ENCODE peak calls at places on chromosome 15, in eight cellular contexts. One of them, this sample, is unnamed.
A peak's percentile ranks its signal among the peaks of the same experiment; 100 is the strongest.

GRCh38 chr15:94855409-94856266 is 624.3 kb downstream of the MCTP2 start:
- DNase-seq in nephron progenitor cell: no peak
- DNase-seq in ovary: no peak
- DNase-seq in lower lobe of right lung: no peak
- DNase-seq in GM06990: no peak
- DNase-seq in glutamatergic neuron: no peak
- DNase-seq in upper lobe of right lung: no peak
- DNase-seq in heart right ventricle: no peak
- DNase-seq in this sample: no peak

GRCh38 chr15:51841401-51842040 is 12.1 kb downstream of the TMOD3 start:
- DNase-seq in GM06990: no peak
- DNase-seq in lower lobe of right lung: no peak
- DNase-seq in upper lobe of right lung: peak; percentile 66
- DNase-seq in heart right ventricle: no peak
- DNase-seq in nephron progenitor cell: no peak
- DNase-seq in glutamatergic neuron: no peak
- DNase-seq in ovary: no peak
- DNase-seq in this sample: no peak

GRCh38 chr15:70833897-70834765 is 19.8 kb downstream of the LARP6 start:
- DNase-seq in GM06990: no peak
- DNase-seq in heart right ventricle: no peak
- DNase-seq in nephron progenitor cell: no peak
- DNase-seq in glutamatergic neuron: no peak
- DNase-seq in ovary: no peak
- DNase-seq in lower lobe of right lung: no peak
- DNase-seq in upper lobe of right lung: no peak
- DNase-seq in this sample: peak; percentile 83

GRCh38 chr15:35725353-35725752 is 179.4 kb upstream of the DPH6 start:
- DNase-seq in lower lobe of right lung: no peak
- DNase-seq in glutamatergic neuron: no peak
- DNase-seq in ovary: no peak
- DNase-seq in upper lobe of right lung: no peak
- DNase-seq in nephron progenitor cell: no peak
- DNase-seq in GM06990: no peak
- DNase-seq in heart right ventricle: no peak
- DNase-seq in this sample: no peak

GRCh38 chr15:77808581-77809198 is 176.0 kb upstream of the LINGO1 start:
- DNase-seq in glutamatergic neuron: no peak
- DNase-seq in upper lobe of right lung: no peak
- DNase-seq in heart right ventricle: no peak
- DNase-seq in lower lobe of right lung: no peak
- DNase-seq in ovary: no peak
- DNase-seq in nephron progenitor cell: no peak
- DNase-seq in GM06990: no peak
- DNase-seq in this sample: no peak

GRCh38 chr15:50051811-50052419 is 67.1 kb downstream of the ATP8B4 start:
- DNase-seq in lower lobe of right lung: no peak
- DNase-seq in nephron progenitor cell: peak; percentile 31
- DNase-seq in upper lobe of right lung: no peak
- DNase-seq in glutamatergic neuron: peak; percentile 32
- DNase-seq in ovary: peak; percentile 76
- DNase-seq in heart right ventricle: no peak
- DNase-seq in GM06990: no peak
- DNase-seq in this sample: peak; percentile 69

GRCh38 chr15:25243800-25244097 is 195.1 kb downstream of the UBE3A start:
- DNase-seq in heart right ventricle: peak; percentile 2
- DNase-seq in nephron progenitor cell: no peak
- DNase-seq in ovary: no peak
- DNase-seq in upper lobe of right lung: peak; percentile 51
- DNase-seq in GM06990: no peak
- DNase-seq in lower lobe of right lung: peak; percentile 20
- DNase-seq in glutamatergic neuron: peak; percentile 4
- DNase-seq in this sample: no peak

GRCh38 chr15:85035980-85036379 is 54.3 kb downstream of the PDE8A start:
- DNase-seq in heart right ventricle: no peak
- DNase-seq in GM06990: no peak
- DNase-seq in nephron progenitor cell: no peak
- DNase-seq in glutamatergic neuron: no peak
- DNase-seq in upper lobe of right lung: no peak
- DNase-seq in lower lobe of right lung: no peak
- DNase-seq in ovary: no peak
- DNase-seq in this sample: no peak

GRCh38 chr15:38828031-38828532 is 263.5 kb upstream of the RASGRP1 start:
- DNase-seq in ovary: no peak
- DNase-seq in upper lobe of right lung: no peak
- DNase-seq in lower lobe of right lung: no peak
- DNase-seq in glutamatergic neuron: no peak
- DNase-seq in nephron progenitor cell: no peak
- DNase-seq in heart right ventricle: no peak
- DNase-seq in GM06990: no peak
- DNase-seq in this sample: no peak

GRCh38 chr15:99495430-99496301 is 70.1 kb upstream of the MEF2A start:
- DNase-seq in lower lobe of right lung: no peak
- DNase-seq in nephron progenitor cell: no peak
- DNase-seq in ovary: no peak
- DNase-seq in heart right ventricle: no peak
- DNase-seq in GM06990: no peak
- DNase-seq in glutamatergic neuron: peak; percentile 31
- DNase-seq in upper lobe of right lung: no peak
- DNase-seq in this sample: no peak

GRCh38 chr15:38652183-38652794 is 87.7 kb upstream of the RASGRP1 start:
- DNase-seq in nephron progenitor cell: no peak
- DNase-seq in ovary: no peak
- DNase-seq in glutamatergic neuron: no peak
- DNase-seq in upper lobe of right lung: no peak
- DNase-seq in GM06990: no peak
- DNase-seq in lower lobe of right lung: no peak
- DNase-seq in heart right ventricle: no peak
- DNase-seq in this sample: no peak

GRCh38 chr15:77673801-77674317 is 41.1 kb upstream of the LINGO1 start:
- DNase-seq in nephron progenitor cell: no peak
- DNase-seq in ovary: no peak
- DNase-seq in upper lobe of right lung: no peak
- DNase-seq in glutamatergic neuron: no peak
- DNase-seq in heart right ventricle: no peak
- DNase-seq in GM06990: no peak
- DNase-seq in lower lobe of right lung: no peak
- DNase-seq in this sample: no peak

GRCh38 chr15:85730001-85730820 is 64.5 kb downstream of the KLHL25 start:
- DNase-seq in lower lobe of right lung: no peak
- DNase-seq in upper lobe of right lung: no peak
- DNase-seq in nephron progenitor cell: peak; percentile 37
- DNase-seq in glutamatergic neuron: peak; percentile 17
- DNase-seq in GM06990: no peak
- DNase-seq in ovary: peak; percentile 58
- DNase-seq in heart right ventricle: no peak
- DNase-seq in this sample: no peak

GRCh38 chr15:96444865-96445264 is 114.4 kb downstream of the NR2F2 start:
- DNase-seq in lower lobe of right lung: no peak
- DNase-seq in upper lobe of right lung: no peak
- DNase-seq in nephron progenitor cell: no peak
- DNase-seq in GM06990: no peak
- DNase-seq in heart right ventricle: no peak
- DNase-seq in ovary: no peak
- DNase-seq in glutamatergic neuron: no peak
- DNase-seq in this sample: no peak

GRCh38 chr15:79598639-79599038 is 166.5 kb downstream of the MINAR1 start:
- DNase-seq in lower lobe of right lung: no peak
- DNase-seq in glutamatergic neuron: no peak
- DNase-seq in upper lobe of right lung: no peak
- DNase-seq in nephron progenitor cell: no peak
- DNase-seq in heart right ventricle: no peak
- DNase-seq in GM06990: no peak
- DNase-seq in ovary: no peak
- DNase-seq in this sample: no peak

GRCh38 chr15:79592126-79592525 is 160.0 kb downstream of the MINAR1 start:
- DNase-seq in glutamatergic neuron: no peak
- DNase-seq in lower lobe of right lung: no peak
- DNase-seq in nephron progenitor cell: no peak
- DNase-seq in upper lobe of right lung: no peak
- DNase-seq in heart right ventricle: no peak
- DNase-seq in GM06990: no peak
- DNase-seq in ovary: no peak
- DNase-seq in this sample: no peak

GRCh38 chr15:79595995-79596622 is 164.0 kb downstream of the MINAR1 start:
- DNase-seq in upper lobe of right lung: no peak
- DNase-seq in ovary: no peak
- DNase-seq in glutamatergic neuron: peak; percentile 53
- DNase-seq in nephron progenitor cell: peak; percentile 51
- DNase-seq in GM06990: peak; percentile 34
- DNase-seq in lower lobe of right lung: peak; percentile 57
- DNase-seq in heart right ventricle: no peak
- DNase-seq in this sample: peak; percentile 22

GRCh38 chr15:79595271-79595670 is 163.1 kb downstream of the MINAR1 start:
- DNase-seq in nephron progenitor cell: no peak
- DNase-seq in GM06990: no peak
- DNase-seq in glutamatergic neuron: peak; percentile 52
- DNase-seq in heart right ventricle: no peak
- DNase-seq in ovary: no peak
- DNase-seq in upper lobe of right lung: no peak
- DNase-seq in lower lobe of right lung: no peak
- DNase-seq in this sample: no peak

GRCh38 chr15:79593119-79593869 is 161.2 kb downstream of the MINAR1 start:
- DNase-seq in GM06990: no peak
- DNase-seq in heart right ventricle: no peak
- DNase-seq in ovary: no peak
- DNase-seq in lower lobe of right lung: no peak
- DNase-seq in upper lobe of right lung: no peak
- DNase-seq in nephron progenitor cell: no peak
- DNase-seq in glutamatergic neuron: no peak
- DNase-seq in this sample: no peak
- TF ChIP-seq CTCF in GM06990: peak; percentile 28
- TF ChIP-seq CTCF in heart right ventricle: no peak
- TF ChIP-seq CTCF in ovary: no peak
- TF ChIP-seq CTCF in lower lobe of right lung: no peak
- TF ChIP-seq CTCF in upper lobe of right lung: no peak
- TF ChIP-seq CTCF in nephron progenitor cell: peak; percentile 11
- TF ChIP-seq CTCF in glutamatergic neuron: peak; percentile 32
- TF ChIP-seq CTCF in this sample: peak; percentile 24

GRCh38 chr15:69225355-69226027 is 65.1 kb downstream of the GLCE start:
- DNase-seq in lower lobe of right lung: no peak
- DNase-seq in GM06990: no peak
- DNase-seq in heart right ventricle: no peak
- DNase-seq in nephron progenitor cell: no peak
- DNase-seq in ovary: no peak
- DNase-seq in upper lobe of right lung: no peak
- DNase-seq in glutamatergic neuron: no peak
- DNase-seq in this sample: peak; percentile 5
- TF ChIP-seq CTCF in lower lobe of right lung: peak; percentile 34
- TF ChIP-seq CTCF in GM06990: peak; percentile 21
- TF ChIP-seq CTCF in heart right ventricle: peak; percentile 38
- TF ChIP-seq CTCF in nephron progenitor cell: no peak
- TF ChIP-seq CTCF in ovary: no peak
- TF ChIP-seq CTCF in upper lobe of right lung: peak; percentile 28
- TF ChIP-seq CTCF in glutamatergic neuron: peak; percentile 16
- TF ChIP-seq CTCF in this sample: peak; percentile 16

GRCh38 chr15:93562752-93563151 is 473.7 kb upstream of the RGMA start:
- DNase-seq in lower lobe of right lung: no peak
- DNase-seq in glutamatergic neuron: no peak
- DNase-seq in heart right ventricle: no peak
- DNase-seq in ovary: peak; percentile 21
- DNase-seq in GM06990: no peak
- DNase-seq in upper lobe of right lung: no peak
- DNase-seq in nephron progenitor cell: no peak
- DNase-seq in this sample: no peak

GRCh38 chr15:93570571-93570970 is 481.6 kb upstream of the RGMA start:
- DNase-seq in lower lobe of right lung: no peak
- DNase-seq in glutamatergic neuron: no peak
- DNase-seq in upper lobe of right lung: no peak
- DNase-seq in GM06990: no peak
- DNase-seq in nephron progenitor cell: no peak
- DNase-seq in heart right ventricle: no peak
- DNase-seq in ovary: no peak
- DNase-seq in this sample: no peak

GRCh38 chr15:93563218-93563617 is 474.2 kb upstream of the RGMA start:
- DNase-seq in upper lobe of right lung: no peak
- DNase-seq in glutamatergic neuron: no peak
- DNase-seq in ovary: no peak
- DNase-seq in heart right ventricle: no peak
- DNase-seq in lower lobe of right lung: no peak
- DNase-seq in GM06990: no peak
- DNase-seq in nephron progenitor cell: no peak
- DNase-seq in this sample: no peak

DNA sequence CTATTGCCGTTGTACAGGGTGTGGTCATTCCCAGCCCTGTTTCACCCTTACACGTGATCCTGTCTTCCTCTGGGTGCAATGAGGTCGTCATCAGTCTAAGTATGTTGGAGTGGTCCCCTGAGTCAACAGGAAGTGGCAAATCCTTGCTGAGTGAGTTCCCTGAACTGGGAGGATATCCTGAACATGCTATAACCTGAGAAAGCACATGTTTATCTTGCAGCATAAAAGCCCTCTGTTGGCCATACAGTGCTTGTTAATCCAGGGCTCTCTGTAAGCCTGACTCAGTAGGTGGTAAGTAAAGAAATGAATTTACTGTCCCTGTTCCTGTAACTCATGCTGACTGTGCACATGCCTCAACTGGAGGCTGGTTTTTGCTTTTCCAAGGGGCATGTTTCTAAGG is 477.8 kb upstream of the RGMA start:
- DNase-seq in nephron progenitor cell: no peak
- DNase-seq in ovary: no peak
- DNase-seq in glutamatergic neuron: no peak
- DNase-seq in upper lobe of right lung: no peak
- DNase-seq in lower lobe of right lung: no peak
- DNase-seq in GM06990: no peak
- DNase-seq in heart right ventricle: no peak
- DNase-seq in this sample: no peak
- TF ChIP-seq CTCF in nephron progenitor cell: no peak
- TF ChIP-seq CTCF in ovary: no peak
- TF ChIP-seq CTCF in glutamatergic neuron: no peak
- TF ChIP-seq CTCF in upper lobe of right lung: no peak
- TF ChIP-seq CTCF in lower lobe of right lung: no peak
- TF ChIP-seq CTCF in GM06990: no peak
- TF ChIP-seq CTCF in heart right ventricle: no peak
- TF ChIP-seq CTCF in this sample: no peak

GRCh38 chr15:28098360-28098765 is 752 bp downstream of the OCA2 start:
- DNase-seq in GM06990: no peak
- DNase-seq in lower lobe of right lung: no peak
- DNase-seq in glutamatergic neuron: no peak
- DNase-seq in ovary: no peak
- DNase-seq in nephron progenitor cell: no peak
- DNase-seq in heart right ventricle: no peak
- DNase-seq in upper lobe of right lung: no peak
- DNase-seq in this sample: no peak

GRCh38 chr15:28100516-28101195 is 1.5 kb upstream of the OCA2 start:
- DNase-seq in nephron progenitor cell: no peak
- DNase-seq in ovary: no peak
- DNase-seq in glutamatergic neuron: no peak
- DNase-seq in heart right ventricle: no peak
- DNase-seq in upper lobe of right lung: no peak
- DNase-seq in lower lobe of right lung: no peak
- DNase-seq in GM06990: no peak
- DNase-seq in this sample: no peak

GRCh38 chr15:28097656-28098359 is 1.3 kb downstream of the OCA2 start:
- DNase-seq in glutamatergic neuron: no peak
- DNase-seq in lower lobe of right lung: no peak
- DNase-seq in GM06990: no peak
- DNase-seq in ovary: no peak
- DNase-seq in upper lobe of right lung: no peak
- DNase-seq in heart right ventricle: no peak
- DNase-seq in nephron progenitor cell: no peak
- DNase-seq in this sample: no peak

GRCh38 chr15:28099555-28100140 is 533 bp upstream of the OCA2 start:
- DNase-seq in GM06990: no peak
- DNase-seq in ovary: no peak
- DNase-seq in heart right ventricle: no peak
- DNase-seq in lower lobe of right lung: no peak
- DNase-seq in upper lobe of right lung: no peak
- DNase-seq in glutamatergic neuron: no peak
- DNase-seq in nephron progenitor cell: no peak
- DNase-seq in this sample: no peak

GRCh38 chr15:28098766-28099554 is at the start of gene OCA2:
- DNase-seq in glutamatergic neuron: peak; percentile 88
- DNase-seq in upper lobe of right lung: peak; percentile 89
- DNase-seq in lower lobe of right lung: peak; percentile 79
- DNase-seq in nephron progenitor cell: peak; percentile 98
- DNase-seq in heart right ventricle: peak; percentile 70
- DNase-seq in GM06990: no peak
- DNase-seq in ovary: no peak
- DNase-seq in this sample: no peak
- TF ChIP-seq CTCF in glutamatergic neuron: peak; percentile 84
- TF ChIP-seq CTCF in upper lobe of right lung: peak; percentile 18
- TF ChIP-seq CTCF in lower lobe of right lung: peak; percentile 29
- TF ChIP-seq CTCF in nephron progenitor cell: peak; percentile 53
- TF ChIP-seq CTCF in heart right ventricle: peak; percentile 14
- TF ChIP-seq CTCF in GM06990: peak; percentile 30
- TF ChIP-seq CTCF in ovary: no peak
- TF ChIP-seq CTCF in this sample: peak; percentile 19